ENCODE peak calls at places on chromosomes 2 and 18, in five cellular contexts. One of them, this sample, is unnamed.

GRCh38 chr2:165474621-165475269 is 5.2 kb downstream of the CSRNP3 start:
- DNase-seq in H9: no peak
- DNase-seq in H1: no peak
- DNase-seq in neuronal stem cell: no peak
- DNase-seq in mesendoderm: no peak
- DNase-seq in this sample: no peak

GRCh38 chr2:10075101-10075500 is 5.1 kb downstream of the CYS1 start:
- DNase-seq in H9: no peak
- DNase-seq in H1: no peak
- DNase-seq in neuronal stem cell: no peak
- DNase-seq in mesendoderm: no peak
- DNase-seq in this sample: no peak

GRCh38 chr2:199364153-199364552 is 93.6 kb downstream of the SATB2 start:
- DNase-seq in H9: no peak
- DNase-seq in H1: no peak
- DNase-seq in neuronal stem cell: no peak
- DNase-seq in mesendoderm: peak; percentile 8
- DNase-seq in this sample: no peak

GRCh38 chr2:196592912-196593881 is 46.3 kb upstream of the CCDC150 start:
- DNase-seq in H9: peak; percentile 66
- DNase-seq in H1: no peak
- DNase-seq in neuronal stem cell: peak; percentile 62
- DNase-seq in mesendoderm: peak; percentile 79
- DNase-seq in this sample: peak; percentile 57

GRCh38 chr2:241910604-241911520 is 41.3 kb downstream of the RTP5 start:
- DNase-seq in H9: peak; percentile 22
- DNase-seq in H1: no peak
- DNase-seq in neuronal stem cell: no peak
- DNase-seq in mesendoderm: no peak
- DNase-seq in this sample: no peak

GRCh38 chr2:70991142-70991541 is 3.5 kb downstream of the TEX261 start:
- DNase-seq in H9: no peak
- DNase-seq in H1: no peak
- DNase-seq in neuronal stem cell: no peak
- DNase-seq in mesendoderm: no peak
- DNase-seq in this sample: no peak

GRCh38 chr2:224545884-224546644 is 39.1 kb downstream of the CUL3 start:
- DNase-seq in H9: no peak
- DNase-seq in H1: no peak
- DNase-seq in neuronal stem cell: no peak
- DNase-seq in mesendoderm: no peak
- DNase-seq in this sample: peak; percentile 87

GRCh38 chr2:113069676-113070605 is 2.2 kb downstream of the IL1F10 start:
- DNase-seq in H9: no peak
- DNase-seq in H1: no peak
- DNase-seq in neuronal stem cell: no peak
- DNase-seq in mesendoderm: no peak
- DNase-seq in this sample: no peak

GRCh38 chr2:215950009-215950408 is 63.3 kb downstream of the MREG start:
- DNase-seq in H9: no peak
- DNase-seq in H1: no peak
- DNase-seq in neuronal stem cell: no peak
- DNase-seq in mesendoderm: peak; percentile 77
- DNase-seq in this sample: peak; percentile 67

GRCh38 chr2:181466661-181467576 is 9.7 kb downstream of the ITGA4 start:
- DNase-seq in H9: peak; percentile 67
- DNase-seq in H1: no peak
- DNase-seq in neuronal stem cell: peak; percentile 48
- DNase-seq in mesendoderm: peak; percentile 67
- DNase-seq in this sample: peak; percentile 63

GRCh38 chr18:12003894-12004293 is 22.6 kb downstream of the IMPA2 start:
- DNase-seq in H9: no peak
- DNase-seq in H1: no peak
- DNase-seq in neuronal stem cell: no peak
- DNase-seq in mesendoderm: no peak
- DNase-seq in this sample: no peak
- H3K23ac ChIP-seq in H9: no peak overlapping the region
- H3K23ac ChIP-seq in H1: no peak overlapping the region
- H3K23ac ChIP-seq in neuronal stem cell: no peak overlapping the region
- H3K23ac ChIP-seq in mesendoderm: no peak overlapping the region
- H3K23ac ChIP-seq in this sample: no peak overlapping the region

GRCh38 chr2:29628882-29629281 is 292.5 kb downstream of the ALK start:
- DNase-seq in H9: no peak
- DNase-seq in H1: no peak
- DNase-seq in neuronal stem cell: no peak
- DNase-seq in mesendoderm: no peak
- DNase-seq in this sample: peak; percentile 49
- H3K23ac ChIP-seq in H9: no peak overlapping the region
- H3K23ac ChIP-seq in H1: no peak overlapping the region
- H3K23ac ChIP-seq in neuronal stem cell: no peak overlapping the region
- H3K23ac ChIP-seq in mesendoderm: no peak overlapping the region
- H3K23ac ChIP-seq in this sample: peak overlapping the region; percentile 53

GRCh38 chr2:26848336-26849055 is 564 bp downstream of the DPYSL5 start:
- DNase-seq in H9: peak; percentile 66
- DNase-seq in H1: no peak
- DNase-seq in neuronal stem cell: peak; percentile 63
- DNase-seq in mesendoderm: peak; percentile 40
- DNase-seq in this sample: no peak

GRCh38 chr2:26847663-26848335 is at the start of gene DPYSL5:
- DNase-seq in H9: peak; percentile 92
- DNase-seq in H1: peak; percentile 65
- DNase-seq in neuronal stem cell: peak; percentile 97
- DNase-seq in mesendoderm: peak; percentile 84
- DNase-seq in this sample: no peak

GRCh38 chr2:26845021-26845420 is 2.9 kb upstream of the DPYSL5 start:
- DNase-seq in H9: no peak
- DNase-seq in H1: no peak
- DNase-seq in neuronal stem cell: no peak
- DNase-seq in mesendoderm: no peak
- DNase-seq in this sample: no peak

GRCh38 chr2:26846334-26846863 is 1.5 kb upstream of the DPYSL5 start:
- DNase-seq in H9: peak; percentile 81
- DNase-seq in H1: no peak
- DNase-seq in neuronal stem cell: peak; percentile 83
- DNase-seq in mesendoderm: peak; percentile 86
- DNase-seq in this sample: peak; percentile 69

GRCh38 chr2:26846881-26847662 is 860 bp upstream of the DPYSL5 start:
- DNase-seq in H9: no peak
- DNase-seq in H1: no peak
- DNase-seq in neuronal stem cell: peak; percentile 41
- DNase-seq in mesendoderm: no peak
- DNase-seq in this sample: no peak
- H3K23ac ChIP-seq in H9: no peak overlapping the region
- H3K23ac ChIP-seq in H1: no peak overlapping the region
- H3K23ac ChIP-seq in neuronal stem cell: no peak overlapping the region
- H3K23ac ChIP-seq in mesendoderm: no peak overlapping the region
- H3K23ac ChIP-seq in this sample: no peak overlapping the region

GRCh38 chr2:60366178-60366577 is 187.3 kb downstream of the BCL11A start:
- DNase-seq in H9: peak; percentile 19
- DNase-seq in H1: no peak
- DNase-seq in neuronal stem cell: no peak
- DNase-seq in mesendoderm: peak; percentile 58
- DNase-seq in this sample: no peak

GRCh38 chr2:60364441-60364840 is 189.0 kb downstream of the BCL11A start:
- DNase-seq in H9: no peak
- DNase-seq in H1: no peak
- DNase-seq in neuronal stem cell: no peak
- DNase-seq in mesendoderm: no peak
- DNase-seq in this sample: no peak

GRCh38 chr2:60370835-60371618 is 182.4 kb downstream of the BCL11A start:
- DNase-seq in H9: no peak
- DNase-seq in H1: no peak
- DNase-seq in neuronal stem cell: no peak
- DNase-seq in mesendoderm: no peak
- DNase-seq in this sample: no peak

GRCh38 chr2:60365556-60365955 is 187.9 kb downstream of the BCL11A start:
- DNase-seq in H9: peak; percentile 6
- DNase-seq in H1: no peak
- DNase-seq in neuronal stem cell: no peak
- DNase-seq in mesendoderm: peak; percentile 90
- DNase-seq in this sample: no peak

GRCh38 chr2:60368437-60368836 is 185.0 kb downstream of the BCL11A start:
- DNase-seq in H9: peak; percentile 14
- DNase-seq in H1: no peak
- DNase-seq in neuronal stem cell: no peak
- DNase-seq in mesendoderm: no peak
- DNase-seq in this sample: no peak
- H3K23ac ChIP-seq in H9: no peak overlapping the region
- H3K23ac ChIP-seq in H1: no peak overlapping the region
- H3K23ac ChIP-seq in neuronal stem cell: no peak overlapping the region
- H3K23ac ChIP-seq in mesendoderm: no peak overlapping the region
- H3K23ac ChIP-seq in this sample: no peak overlapping the region

GRCh38 chr2:173079141-173079540 is 3.5 kb downstream of the MAP3K20 start:
- DNase-seq in H9: no peak
- DNase-seq in H1: no peak
- DNase-seq in neuronal stem cell: no peak
- DNase-seq in mesendoderm: no peak
- DNase-seq in this sample: peak; percentile 70

GRCh38 chr2:173077506-173078177 is 2.0 kb downstream of the MAP3K20 start:
- DNase-seq in H9: no peak
- DNase-seq in H1: no peak
- DNase-seq in neuronal stem cell: no peak
- DNase-seq in mesendoderm: no peak
- DNase-seq in this sample: peak; percentile 68

GRCh38 chr2:173075056-173075780 is 428 bp upstream of the MAP3K20 start:
- DNase-seq in H9: peak; percentile 35
- DNase-seq in H1: no peak
- DNase-seq in neuronal stem cell: no peak
- DNase-seq in mesendoderm: peak; percentile 61
- DNase-seq in this sample: no peak

GRCh38 chr2:173076557-173077345 is 1.1 kb downstream of the MAP3K20 start:
- DNase-seq in H9: no peak
- DNase-seq in H1: no peak
- DNase-seq in neuronal stem cell: peak; percentile 23
- DNase-seq in mesendoderm: peak; percentile 54
- DNase-seq in this sample: peak; percentile 48

GRCh38 chr2:173075781-173076556 is at the start of gene MAP3K20:
- DNase-seq in H9: peak; percentile 48
- DNase-seq in H1: no peak
- DNase-seq in neuronal stem cell: peak; percentile 42
- DNase-seq in mesendoderm: peak; percentile 65
- DNase-seq in this sample: peak; percentile 71
- H3K23ac ChIP-seq in H9: no peak within 1 kb of the TSS
- H3K23ac ChIP-seq in H1: no peak within 1 kb of the TSS
- H3K23ac ChIP-seq in neuronal stem cell: peak within 1 kb of the TSS; percentile 95
- H3K23ac ChIP-seq in mesendoderm: no peak within 1 kb of the TSS
- H3K23ac ChIP-seq in this sample: peak within 1 kb of the TSS; percentile 89

This sample was measured in IMR-90.